ENCODE peak calls at places on chromosome 6, in seven cellular contexts. H is HCT116, K is SK-N-SH, C is GM12878, L is H1, A is K562, Z is HepG2. U is an unnamed sample.

GRCh38 chr6:168479421-168479820 is 38.4 kb downstream of the SMOC2 start:
- DNase-seq in H (no peak), Z (no peak), L (no peak), C (no peak), K (no peak), A (no peak), U (no peak)

GRCh38 chr6:168297643-168298042 is 21.9 kb downstream of the DACT2 start:
- DNase-seq in A (no peak), Z (no peak), L (no peak), K (no peak), C (no peak), H (no peak), U (no peak)

GRCh38 chr6:158819213-158819976 is at the start of gene EZR:
- DNase-seq in C (no peak), K (peak), Z (peak), H (peak), A (peak), L (peak), U (peak)

GRCh38 chr6:128882560-128882959 is 378 bp upstream of the LAMA2 start:
- DNase-seq in K (no peak), Z (no peak), L (no peak), A (no peak), C (no peak), H (no peak), U (no peak)

GRCh38 chr6:90068835-90069478 is 174.7 kb downstream of the GJA10 start:
- DNase-seq in H (no peak), Z (no peak), K (no peak), L (no peak), A (peak), C (no peak), U (no peak)

GRCh38 chr6:127606131-127606562 is 29.2 kb downstream of the C6orf58 start:
- DNase-seq in C (no peak), H (peak), Z (peak), L (no peak), K (peak), A (no peak), U (peak)

GRCh38 chr6:35047265-35048011 is 93.7 kb downstream of the TCP11 start:
- DNase-seq in K (peak), Z (no peak), L (no peak), C (no peak), H (no peak), A (no peak), U (no peak)

GRCh38 chr6:32432050-32432450 is 7.6 kb upstream of the HLA-DRA start:
- DNase-seq in A (peak), L (no peak), K (no peak), H (peak), C (no peak), Z (peak), U (peak)

GRCh38 chr6:111662192-111662793 is 56.6 kb upstream of the TRAF3IP2 start:
- DNase-seq in L (no peak), H (no peak), Z (no peak), C (no peak), K (no peak), A (no peak), U (no peak)

GRCh38 chr6:83708546-83708969 is 343 bp downstream of the SNAP91 start:
- DNase-seq in Z (no peak), K (peak), H (no peak), A (no peak), C (no peak), L (peak), U (no peak)
- TF ChIP-seq JUND in Z (no peak), K (no peak), H (no peak), A (no peak), C (no peak), L (no peak), U (no peak)

GRCh38 chr6:163986313-163986712 is 571.8 kb downstream of the QKI start:
- DNase-seq in Z (peak), K (no peak), L (no peak), A (no peak), H (no peak), C (no peak), U (no peak)
- TF ChIP-seq JUND in Z (no peak), K (no peak), L (no peak), A (no peak), H (no peak), C (no peak), U (no peak)

DNA sequence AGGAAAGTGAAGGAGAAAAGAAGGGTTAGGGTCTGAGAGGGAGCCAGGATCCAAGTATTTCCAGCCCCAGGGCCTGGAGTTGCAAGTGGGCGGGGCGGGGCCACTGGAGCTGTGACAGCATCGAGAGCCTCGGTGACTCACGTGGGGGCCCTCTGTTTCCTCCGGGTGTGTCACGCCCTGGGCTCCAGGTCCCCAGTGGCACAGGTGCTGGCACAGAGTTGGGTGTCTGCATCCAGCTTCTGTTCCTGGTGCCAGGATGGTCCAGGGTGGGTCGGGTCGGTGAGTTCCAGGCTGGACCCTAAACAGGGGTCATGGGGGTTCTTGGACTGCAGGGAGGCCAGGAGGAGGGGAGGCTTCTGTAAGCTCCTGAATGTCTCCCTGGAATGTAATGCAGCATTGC is 16.7 kb downstream of the RAET1L start:
- DNase-seq in Z (no peak), H (peak), L (no peak), C (no peak), K (no peak), A (peak), U (no peak)
- TF ChIP-seq JUND in Z (no peak), H (no peak), L (no peak), C (no peak), K (no peak), A (peak), U (no peak)

GRCh38 chr6:133242761-133243590 is 1.8 kb downstream of the EYA4 start:
- DNase-seq in C (no peak), H (no peak), L (no peak), A (no peak), K (peak), Z (no peak), U (no peak)
- TF ChIP-seq JUND in C (no peak), H (no peak), L (no peak), A (no peak), K (no peak), Z (no peak), U (no peak)

GRCh38 chr6:164854526-164854925 is 454.9 kb downstream of the C6orf118 start:
- DNase-seq in A (no peak), Z (no peak), L (no peak), K (no peak), C (no peak), H (no peak), U (no peak)
- TF ChIP-seq JUND in A (no peak), Z (no peak), L (no peak), K (no peak), C (no peak), H (no peak), U (no peak)

DNA sequence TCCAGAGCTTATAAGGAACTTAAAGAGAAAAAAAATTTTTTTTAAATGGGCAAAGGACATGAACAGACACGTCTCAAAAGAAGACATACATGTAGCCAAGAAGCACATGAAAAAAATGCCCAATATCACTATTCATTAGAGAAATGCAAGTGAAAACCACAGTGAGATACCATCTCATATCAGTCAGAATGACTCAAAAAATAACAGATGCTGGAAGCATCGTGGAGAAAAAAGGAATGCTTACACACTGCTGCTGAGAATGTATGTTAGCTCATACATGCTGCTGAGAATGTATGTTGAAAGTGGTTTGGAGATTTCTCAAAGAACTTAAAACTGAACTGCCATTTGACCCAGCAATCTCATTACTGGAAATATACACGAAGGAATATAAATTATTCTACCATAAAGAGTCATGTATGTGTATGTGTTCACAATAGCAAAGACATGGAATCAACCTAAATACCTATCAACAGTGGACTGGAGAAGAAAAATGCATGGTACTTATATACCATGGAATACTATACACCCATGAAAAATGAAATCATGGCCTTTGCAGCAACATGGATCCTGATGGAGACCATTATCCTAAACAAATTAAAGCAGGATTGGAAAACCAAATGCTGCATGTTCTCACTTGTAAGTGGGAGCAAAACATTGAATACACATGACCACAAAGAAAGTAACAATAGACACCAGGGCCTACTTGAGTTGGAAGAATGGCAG is 5.2 kb downstream of the OR11A1 start:
- DNase-seq in K (no peak), A (no peak), H (no peak), Z (no peak), L (no peak), C (no peak), U (no peak)
- TF ChIP-seq JUND in K (peak), A (no peak), H (no peak), Z (no peak), L (no peak), C (no peak), U (no peak)

GRCh38 chr6:43803783-43804549 is 34.0 kb downstream of the VEGFA start:
- DNase-seq in H (peak), A (peak), K (no peak), L (no peak), C (no peak), Z (peak), U (no peak)
- TF ChIP-seq JUND in H (no peak), A (peak), K (no peak), L (no peak), C (no peak), Z (peak), U (no peak)

GRCh38 chr6:106626485-106626884 is 2.8 kb downstream of the RTN4IP1 start:
- DNase-seq in A (no peak), H (no peak), C (no peak), K (no peak), L (no peak), Z (no peak), U (no peak)
- TF ChIP-seq JUND in A (no peak), H (no peak), C (no peak), K (no peak), L (no peak), Z (no peak), U (no peak)

GRCh38 chr6:89023591-89024441 is 56.7 kb upstream of the PNRC1 start:
- DNase-seq in K (no peak), A (no peak), L (no peak), C (no peak), H (no peak), Z (no peak), U (no peak)

GRCh38 chr6:89022747-89023289 is 57.7 kb upstream of the PNRC1 start:
- DNase-seq in Z (no peak), A (no peak), K (no peak), C (no peak), L (no peak), H (no peak), U (no peak)

GRCh38 chr6:89026151-89026550 is 54.4 kb upstream of the PNRC1 start:
- DNase-seq in L (no peak), C (no peak), H (no peak), K (no peak), A (no peak), Z (no peak), U (no peak)

GRCh38 chr6:89024456-89024855 is 56.1 kb upstream of the PNRC1 start:
- DNase-seq in Z (no peak), L (no peak), K (no peak), C (no peak), H (no peak), A (no peak), U (no peak)

GRCh38 chr6:89025633-89026032 is 54.9 kb upstream of the PNRC1 start:
- DNase-seq in Z (no peak), A (no peak), C (no peak), K (no peak), H (no peak), L (no peak), U (no peak)
- TF ChIP-seq JUND in Z (no peak), A (no peak), C (no peak), K (no peak), H (no peak), L (no peak), U (no peak)